ENCODE peak calls at places on chromosomes 12 and 14, in seven cellular contexts. One of them, this sample, is unnamed.

GRCh38 chr12:88227263-88227662 is 85.2 kb downstream of the TMTC3 start:
- DNase-seq in neuronal stem cell: no peak
- DNase-seq in NCI-H1417: no peak
- DNase-seq in AG04450: no peak
- DNase-seq in HCEC 1CT: no peak
- DNase-seq in NCI-H2081 treated with DMSO at 0.1 percent for 48 hours: no peak
- DNase-seq in cardiac fibroblast: peak
- DNase-seq in this sample: no peak

GRCh38 chr12:84738481-84738972 is 174.1 kb downstream of the SLC6A15 start:
- DNase-seq in cardiac fibroblast: no peak
- DNase-seq in NCI-H1417: no peak
- DNase-seq in NCI-H2081 treated with DMSO at 0.1 percent for 48 hours: no peak
- DNase-seq in AG04450: peak
- DNase-seq in HCEC 1CT: no peak
- DNase-seq in neuronal stem cell: no peak
- DNase-seq in this sample: no peak

GRCh38 chr12:4278582-4278939 is 5.0 kb downstream of the CCND2 start:
- DNase-seq in NCI-H2081 treated with DMSO at 0.1 percent for 48 hours: no peak
- DNase-seq in neuronal stem cell: no peak
- DNase-seq in AG04450: no peak
- DNase-seq in HCEC 1CT: no peak
- DNase-seq in NCI-H1417: no peak
- DNase-seq in cardiac fibroblast: no peak
- DNase-seq in this sample: peak

GRCh38 chr14:51846631-51847488 is 13.6 kb upstream of the GNG2 start:
- DNase-seq in neuronal stem cell: peak
- DNase-seq in HCEC 1CT: no peak
- DNase-seq in cardiac fibroblast: peak
- DNase-seq in AG04450: no peak
- DNase-seq in NCI-H1417: peak
- DNase-seq in NCI-H2081 treated with DMSO at 0.1 percent for 48 hours: peak
- DNase-seq in this sample: peak

GRCh38 chr12:87690236-87690810 is 338.9 kb downstream of the C12orf50 start:
- DNase-seq in neuronal stem cell: no peak
- DNase-seq in AG04450: no peak
- DNase-seq in HCEC 1CT: peak
- DNase-seq in NCI-H2081 treated with DMSO at 0.1 percent for 48 hours: no peak
- DNase-seq in NCI-H1417: no peak
- DNase-seq in cardiac fibroblast: peak
- DNase-seq in this sample: no peak

GRCh38 chr12:57477710-57478681 is 1.7 kb downstream of the ARHGAP9 start:
- DNase-seq in cardiac fibroblast: peak
- DNase-seq in AG04450: no peak
- DNase-seq in NCI-H1417: no peak
- DNase-seq in HCEC 1CT: no peak
- DNase-seq in neuronal stem cell: no peak
- DNase-seq in NCI-H2081 treated with DMSO at 0.1 percent for 48 hours: no peak
- DNase-seq in this sample: no peak

GRCh38 chr12:76032043-76032981 is 736 bp upstream of the PHLDA1 start:
- DNase-seq in NCI-H2081 treated with DMSO at 0.1 percent for 48 hours: no peak
- DNase-seq in NCI-H1417: no peak
- DNase-seq in neuronal stem cell: no peak
- DNase-seq in AG04450: no peak
- DNase-seq in cardiac fibroblast: peak
- DNase-seq in HCEC 1CT: peak
- DNase-seq in this sample: peak

GRCh38 chr14:62897057-62897456 is 148.2 kb downstream of the KCNH5 start:
- DNase-seq in neuronal stem cell: no peak
- DNase-seq in cardiac fibroblast: no peak
- DNase-seq in HCEC 1CT: no peak
- DNase-seq in NCI-H1417: peak
- DNase-seq in AG04450: no peak
- DNase-seq in NCI-H2081 treated with DMSO at 0.1 percent for 48 hours: no peak
- DNase-seq in this sample: no peak

GRCh38 chr12:30914986-30915591 is 11.5 kb upstream of the TSPAN11 start:
- DNase-seq in AG04450: no peak
- DNase-seq in NCI-H1417: no peak
- DNase-seq in cardiac fibroblast: no peak
- DNase-seq in neuronal stem cell: no peak
- DNase-seq in NCI-H2081 treated with DMSO at 0.1 percent for 48 hours: no peak
- DNase-seq in HCEC 1CT: no peak
- DNase-seq in this sample: no peak

This sample was measured in ecto neural progenitor cell.